ENCODE peak calls at places on chromosomes 12 and 14, in ten cellular contexts. K is mesothelial cell of epicardium; H is activated T-cell treated with anti-CD3 and anti-CD28 coated beads, Interleukin-2, amount 50 U/mL, for 4 hours; O is NCI-H1105; V is HT1080; D is KG1; J is NCI-H1092; A is DMS 273 treated with DMSO at 0.1 percent for 48 hours; S is cardiac fibroblast; C is fibroblast of pulmonary artery. M is an unnamed sample.

GRCh38 chr14:51527073-51527472 is 124.6 kb upstream of the FRMD6 start:
- DNase-seq in C (peak), V (peak), S (peak), A (no peak), K (no peak), H (no peak), O (no peak), J (no peak), D (no peak), M (peak)

GRCh38 chr12:109827566-109828550 is 5.3 kb downstream of the TRPV4 start:
- DNase-seq in J (no peak), A (no peak), D (peak), C (peak), K (no peak), H (no peak), S (no peak), V (no peak), O (no peak), M (no peak)

GRCh38 chr14:104766863-104767633 is 14.1 kb downstream of the SIVA1 start:
- DNase-seq in J (no peak), K (no peak), A (no peak), S (no peak), D (no peak), C (no peak), H (no peak), O (no peak), V (no peak), M (no peak)

GRCh38 chr14:88233915-88234314 is 89.2 kb downstream of the KCNK10 start:
- DNase-seq in C (peak), O (no peak), H (no peak), D (no peak), K (no peak), S (peak), V (peak), A (no peak), J (no peak), M (peak)

GRCh38 chr12:11746024-11746771 is 96.7 kb downstream of the ETV6 start:
- DNase-seq in H (no peak), S (peak), J (no peak), K (no peak), C (peak), O (no peak), V (peak), D (peak), A (no peak), M (no peak)

GRCh38 chr14:35050652-35051051 is 4.6 kb downstream of the FAM177A1 start:
- DNase-seq in V (peak), K (no peak), H (no peak), D (no peak), C (peak), S (peak), A (no peak), J (no peak), O (no peak), M (no peak)

GRCh38 chr12:123483602-123484273 is 25.8 kb downstream of the SNRNP35 start:
- DNase-seq in O (no peak), V (no peak), D (no peak), H (no peak), K (no peak), S (no peak), J (no peak), C (no peak), A (no peak), M (no peak)

GRCh38 chr14:36726128-36726527 is 64.5 kb downstream of the PAX9 start:
- DNase-seq in K (no peak), S (no peak), J (no peak), H (no peak), D (no peak), A (no peak), O (no peak), V (no peak), C (no peak), M (no peak)

GRCh38 chr12:53034459-53034858 is 15.4 kb upstream of the TNS2 start:
- DNase-seq in C (no peak), S (no peak), A (no peak), V (no peak), K (no peak), D (no peak), J (no peak), O (no peak), H (no peak), M (no peak)

GRCh38 chr14:94157195-94157594 is 16.9 kb upstream of the PPP4R4 start:
- DNase-seq in C (no peak), H (no peak), J (peak), D (no peak), S (no peak), V (no peak), O (no peak), K (no peak), A (no peak), M (no peak)

GRCh38 chr12:27984275-27984674 is 11.7 kb upstream of the PTHLH start:
- DNase-seq in V (peak), D (no peak), H (no peak), K (no peak), A (no peak), C (peak), O (no peak), J (no peak), S (peak), M (no peak)

GRCh38 chr14:75861161-75861621 is 120.6 kb downstream of the TGFB3 start:
- DNase-seq in H (no peak), J (no peak), K (no peak), C (peak), V (peak), S (peak), D (no peak), O (no peak), A (no peak), M (no peak)

GRCh38 chr12:726281-727140 is 25.9 kb upstream of the WNK1 start:
- DNase-seq in V (peak), S (no peak), D (no peak), O (no peak), C (no peak), K (no peak), A (no peak), J (no peak), H (no peak), M (peak)

GRCh38 chr12:27123642-27124041 is 41.3 kb upstream of the C12orf71 start:
- DNase-seq in D (no peak), J (no peak), K (no peak), O (peak), A (no peak), H (no peak), C (peak), S (peak), V (peak), M (no peak)

GRCh38 chr14:50060871-50061663 is 55.3 kb downstream of the VCPKMT start:
- DNase-seq in K (no peak), C (peak), S (peak), D (no peak), H (peak), V (peak), O (no peak), J (peak), A (peak), M (no peak)

GRCh38 chr14:93430319-93430801 is 379 bp upstream of the UNC79 start:
- DNase-seq in D (no peak), O (peak), J (peak), K (peak), A (no peak), H (no peak), C (peak), S (peak), V (no peak), M (peak)

GRCh38 chr12:67088401-67089118 is 180.6 kb upstream of the CAND1 start:
- DNase-seq in S (no peak), D (no peak), O (no peak), C (no peak), K (no peak), V (no peak), H (no peak), J (no peak), A (no peak), M (no peak)

M was measured in NCI-H524.